ENCODE peak calls at places on chromosomes 16 and 17, in nine cellular contexts. One of them, this sample, is unnamed.

GRCh38 chr16:46801428-46802049 is 29.4 kb downstream of the C16orf87 start:
- DNase-seq in OCI-LY7: no peak
- DNase-seq in heart left ventricle: no peak
- DNase-seq in tibial artery: no peak
- DNase-seq in thoracic aorta: no peak
- DNase-seq in tibial nerve: no peak
- DNase-seq in AG04450: no peak
- DNase-seq in dorsolateral prefrontal cortex: no peak
- DNase-seq in left ventricle myocardium inferior: no peak
- DNase-seq in this sample: no peak

GRCh38 chr17:3846739-3847670 is 959 bp upstream of the NCBP3 start:
- DNase-seq in left ventricle myocardium inferior: no peak
- DNase-seq in thoracic aorta: no peak
- DNase-seq in tibial nerve: no peak
- DNase-seq in heart left ventricle: no peak
- DNase-seq in tibial artery: no peak
- DNase-seq in OCI-LY7: no peak
- DNase-seq in dorsolateral prefrontal cortex: no peak
- DNase-seq in AG04450: no peak
- DNase-seq in this sample: no peak

GRCh38 chr17:40417258-40417608 is 463 bp downstream of the TOP2A start:
- DNase-seq in OCI-LY7: peak
- DNase-seq in dorsolateral prefrontal cortex: no peak
- DNase-seq in AG04450: no peak
- DNase-seq in tibial nerve: no peak
- DNase-seq in tibial artery: no peak
- DNase-seq in heart left ventricle: no peak
- DNase-seq in left ventricle myocardium inferior: no peak
- DNase-seq in thoracic aorta: no peak
- DNase-seq in this sample: no peak

GRCh38 chr16:75385507-75386152 is 47.7 kb downstream of the CFDP1 start:
- DNase-seq in thoracic aorta: no peak
- DNase-seq in dorsolateral prefrontal cortex: no peak
- DNase-seq in tibial artery: no peak
- DNase-seq in heart left ventricle: no peak
- DNase-seq in AG04450: peak
- DNase-seq in tibial nerve: no peak
- DNase-seq in left ventricle myocardium inferior: no peak
- DNase-seq in OCI-LY7: peak
- DNase-seq in this sample: no peak

GRCh38 chr16:57572978-57573733 is 30.7 kb downstream of the ADGRG5 start:
- DNase-seq in OCI-LY7: no peak
- DNase-seq in tibial nerve: no peak
- DNase-seq in dorsolateral prefrontal cortex: no peak
- DNase-seq in heart left ventricle: no peak
- DNase-seq in thoracic aorta: no peak
- DNase-seq in left ventricle myocardium inferior: no peak
- DNase-seq in tibial artery: no peak
- DNase-seq in AG04450: no peak
- DNase-seq in this sample: no peak

GRCh38 chr16:30025156-30025555 is 2.2 kb downstream of the C16orf92 start:
- DNase-seq in tibial artery: no peak
- DNase-seq in OCI-LY7: no peak
- DNase-seq in thoracic aorta: no peak
- DNase-seq in dorsolateral prefrontal cortex: no peak
- DNase-seq in tibial nerve: no peak
- DNase-seq in heart left ventricle: no peak
- DNase-seq in left ventricle myocardium inferior: no peak
- DNase-seq in AG04450: no peak
- DNase-seq in this sample: no peak

GRCh38 chr16:85335584-85336492 is 223.6 kb upstream of the CIBAR2 start:
- DNase-seq in AG04450: no peak
- DNase-seq in left ventricle myocardium inferior: no peak
- DNase-seq in tibial artery: no peak
- DNase-seq in tibial nerve: no peak
- DNase-seq in heart left ventricle: no peak
- DNase-seq in dorsolateral prefrontal cortex: no peak
- DNase-seq in thoracic aorta: no peak
- DNase-seq in OCI-LY7: no peak
- DNase-seq in this sample: no peak

GRCh38 chr17:72970246-72970645 is 122.2 kb downstream of the SLC39A11 start:
- DNase-seq in OCI-LY7: no peak
- DNase-seq in tibial nerve: no peak
- DNase-seq in dorsolateral prefrontal cortex: no peak
- DNase-seq in AG04450: no peak
- DNase-seq in thoracic aorta: no peak
- DNase-seq in tibial artery: no peak
- DNase-seq in heart left ventricle: no peak
- DNase-seq in left ventricle myocardium inferior: no peak
- DNase-seq in this sample: no peak

GRCh38 chr17:79951361-79952264 is 84.1 kb downstream of the TBC1D16 start:
- DNase-seq in left ventricle myocardium inferior: peak
- DNase-seq in AG04450: peak
- DNase-seq in OCI-LY7: no peak
- DNase-seq in tibial nerve: no peak
- DNase-seq in tibial artery: no peak
- DNase-seq in dorsolateral prefrontal cortex: peak
- DNase-seq in thoracic aorta: no peak
- DNase-seq in heart left ventricle: peak
- DNase-seq in this sample: peak

GRCh38 chr17:11935734-11936406 is 61.4 kb downstream of the ZNF18 start:
- DNase-seq in dorsolateral prefrontal cortex: no peak
- DNase-seq in AG04450: no peak
- DNase-seq in thoracic aorta: no peak
- DNase-seq in left ventricle myocardium inferior: peak
- DNase-seq in tibial artery: no peak
- DNase-seq in tibial nerve: no peak
- DNase-seq in heart left ventricle: peak
- DNase-seq in OCI-LY7: peak
- DNase-seq in this sample: no peak

GRCh38 chr16:51465026-51465425 is 314.0 kb upstream of the SALL1 start:
- DNase-seq in left ventricle myocardium inferior: no peak
- DNase-seq in thoracic aorta: no peak
- DNase-seq in AG04450: no peak
- DNase-seq in tibial nerve: no peak
- DNase-seq in OCI-LY7: no peak
- DNase-seq in heart left ventricle: no peak
- DNase-seq in tibial artery: no peak
- DNase-seq in dorsolateral prefrontal cortex: no peak
- DNase-seq in this sample: no peak

GRCh38 chr17:43584666-43585102 is 38.5 kb upstream of the ETV4 start:
- DNase-seq in tibial artery: no peak
- DNase-seq in AG04450: no peak
- DNase-seq in OCI-LY7: no peak
- DNase-seq in left ventricle myocardium inferior: no peak
- DNase-seq in heart left ventricle: no peak
- DNase-seq in thoracic aorta: no peak
- DNase-seq in dorsolateral prefrontal cortex: no peak
- DNase-seq in tibial nerve: no peak
- DNase-seq in this sample: no peak

GRCh38 chr16:64184156-64184555 is 937.7 kb downstream of the CDH11 start:
- DNase-seq in OCI-LY7: no peak
- DNase-seq in heart left ventricle: no peak
- DNase-seq in thoracic aorta: no peak
- DNase-seq in left ventricle myocardium inferior: no peak
- DNase-seq in tibial nerve: no peak
- DNase-seq in tibial artery: no peak
- DNase-seq in AG04450: no peak
- DNase-seq in dorsolateral prefrontal cortex: no peak
- DNase-seq in this sample: no peak

GRCh38 chr17:50919321-50920040 is 53.3 kb upstream of the TOB1 start:
- DNase-seq in dorsolateral prefrontal cortex: peak
- DNase-seq in tibial artery: peak
- DNase-seq in heart left ventricle: peak
- DNase-seq in AG04450: peak
- DNase-seq in thoracic aorta: peak
- DNase-seq in left ventricle myocardium inferior: peak
- DNase-seq in OCI-LY7: peak
- DNase-seq in tibial nerve: peak
- DNase-seq in this sample: peak

GRCh38 chr16:89993377-89993776 is 25.9 kb downstream of the DBNDD1 start:
- DNase-seq in dorsolateral prefrontal cortex: no peak
- DNase-seq in tibial nerve: no peak
- DNase-seq in left ventricle myocardium inferior: no peak
- DNase-seq in AG04450: no peak
- DNase-seq in tibial artery: no peak
- DNase-seq in thoracic aorta: no peak
- DNase-seq in OCI-LY7: no peak
- DNase-seq in heart left ventricle: no peak
- DNase-seq in this sample: no peak

GRCh38 chr16:89431616-89432015 is 58.7 kb downstream of the ANKRD11 start:
- DNase-seq in tibial artery: no peak
- DNase-seq in tibial nerve: no peak
- DNase-seq in left ventricle myocardium inferior: no peak
- DNase-seq in AG04450: no peak
- DNase-seq in OCI-LY7: no peak
- DNase-seq in heart left ventricle: no peak
- DNase-seq in dorsolateral prefrontal cortex: no peak
- DNase-seq in thoracic aorta: no peak
- DNase-seq in this sample: no peak

GRCh38 chr17:35313875-35314409 is 59.5 kb downstream of the SLFN11 start:
- DNase-seq in OCI-LY7: no peak
- DNase-seq in thoracic aorta: no peak
- DNase-seq in left ventricle myocardium inferior: peak
- DNase-seq in dorsolateral prefrontal cortex: no peak
- DNase-seq in tibial nerve: no peak
- DNase-seq in tibial artery: no peak
- DNase-seq in AG04450: no peak
- DNase-seq in heart left ventricle: peak
- DNase-seq in this sample: no peak

GRCh38 chr16:13359835-13360234 is 458.4 kb downstream of the SHISA9 start:
- DNase-seq in OCI-LY7: no peak
- DNase-seq in AG04450: no peak
- DNase-seq in heart left ventricle: no peak
- DNase-seq in dorsolateral prefrontal cortex: no peak
- DNase-seq in tibial nerve: no peak
- DNase-seq in tibial artery: no peak
- DNase-seq in thoracic aorta: no peak
- DNase-seq in left ventricle myocardium inferior: no peak
- DNase-seq in this sample: no peak

GRCh38 chr17:66542967-66543525 is 240.6 kb downstream of the PRKCA start:
- DNase-seq in tibial artery: no peak
- DNase-seq in tibial nerve: no peak
- DNase-seq in heart left ventricle: no peak
- DNase-seq in OCI-LY7: no peak
- DNase-seq in left ventricle myocardium inferior: no peak
- DNase-seq in AG04450: peak
- DNase-seq in thoracic aorta: no peak
- DNase-seq in dorsolateral prefrontal cortex: no peak
- DNase-seq in this sample: no peak

GRCh38 chr16:17365211-17365541 is 105.6 kb downstream of the XYLT1 start:
- DNase-seq in thoracic aorta: no peak
- DNase-seq in heart left ventricle: no peak
- DNase-seq in tibial nerve: no peak
- DNase-seq in tibial artery: no peak
- DNase-seq in AG04450: no peak
- DNase-seq in OCI-LY7: no peak
- DNase-seq in left ventricle myocardium inferior: no peak
- DNase-seq in dorsolateral prefrontal cortex: no peak
- DNase-seq in this sample: no peak
- H3K4me3 ChIP-seq in thoracic aorta: no peak
- H3K4me3 ChIP-seq in heart left ventricle: no peak
- H3K4me3 ChIP-seq in tibial nerve: no peak
- H3K4me3 ChIP-seq in tibial artery: no peak
- H3K4me3 ChIP-seq in AG04450: no peak
- H3K4me3 ChIP-seq in OCI-LY7: no peak
- H3K4me3 ChIP-seq in left ventricle myocardium inferior: no peak
- H3K4me3 ChIP-seq in dorsolateral prefrontal cortex: no peak
- H3K4me3 ChIP-seq in this sample: no peak

GRCh38 chr17:7897773-7898172 is 9.2 kb downstream of the CHD3 start:
- DNase-seq in thoracic aorta: no peak
- DNase-seq in OCI-LY7: no peak
- DNase-seq in tibial nerve: no peak
- DNase-seq in tibial artery: no peak
- DNase-seq in dorsolateral prefrontal cortex: no peak
- DNase-seq in heart left ventricle: no peak
- DNase-seq in left ventricle myocardium inferior: no peak
- DNase-seq in AG04450: no peak
- DNase-seq in this sample: peak
- TF ChIP-seq CTCF in thoracic aorta: no peak
- TF ChIP-seq CTCF in OCI-LY7: peak
- TF ChIP-seq CTCF in tibial nerve: peak
- TF ChIP-seq CTCF in tibial artery: peak
- TF ChIP-seq CTCF in dorsolateral prefrontal cortex: peak
- TF ChIP-seq CTCF in heart left ventricle: peak
- TF ChIP-seq CTCF in left ventricle myocardium inferior: peak
- TF ChIP-seq CTCF in AG04450: peak
- TF ChIP-seq CTCF in this sample: no peak

GRCh38 chr17:5281814-5282638 is at the start of gene RABEP1:
- DNase-seq in thoracic aorta: peak
- DNase-seq in AG04450: peak
- DNase-seq in dorsolateral prefrontal cortex: peak
- DNase-seq in OCI-LY7: peak
- DNase-seq in left ventricle myocardium inferior: peak
- DNase-seq in tibial nerve: peak
- DNase-seq in tibial artery: peak
- DNase-seq in heart left ventricle: peak
- DNase-seq in this sample: peak
- H3K27ac ChIP-seq in thoracic aorta: peak
- H3K27ac ChIP-seq in AG04450: no peak
- H3K27ac ChIP-seq in dorsolateral prefrontal cortex: peak
- H3K27ac ChIP-seq in OCI-LY7: peak
- H3K27ac ChIP-seq in left ventricle myocardium inferior: peak
- H3K27ac ChIP-seq in tibial nerve: peak
- H3K27ac ChIP-seq in tibial artery: peak
- H3K27ac ChIP-seq in heart left ventricle: peak
- H3K27ac ChIP-seq in this sample: peak

GRCh38 chr16:20676867-20677266 is 20.6 kb downstream of the ACSM1 start:
- DNase-seq in thoracic aorta: no peak
- DNase-seq in tibial artery: no peak
- DNase-seq in dorsolateral prefrontal cortex: no peak
- DNase-seq in OCI-LY7: no peak
- DNase-seq in left ventricle myocardium inferior: no peak
- DNase-seq in heart left ventricle: no peak
- DNase-seq in tibial nerve: no peak
- DNase-seq in AG04450: no peak
- DNase-seq in this sample: no peak

GRCh38 chr16:20673882-20674683 is 23.4 kb downstream of the ACSM1 start:
- DNase-seq in tibial artery: no peak
- DNase-seq in left ventricle myocardium inferior: no peak
- DNase-seq in AG04450: no peak
- DNase-seq in dorsolateral prefrontal cortex: no peak
- DNase-seq in thoracic aorta: no peak
- DNase-seq in heart left ventricle: no peak
- DNase-seq in tibial nerve: no peak
- DNase-seq in OCI-LY7: no peak
- DNase-seq in this sample: no peak

GRCh38 chr16:20675488-20676267 is 21.8 kb downstream of the ACSM1 start:
- DNase-seq in AG04450: no peak
- DNase-seq in tibial artery: peak
- DNase-seq in heart left ventricle: no peak
- DNase-seq in left ventricle myocardium inferior: no peak
- DNase-seq in dorsolateral prefrontal cortex: no peak
- DNase-seq in OCI-LY7: no peak
- DNase-seq in thoracic aorta: no peak
- DNase-seq in tibial nerve: no peak
- DNase-seq in this sample: no peak

GRCh38 chr16:20676268-20676828 is 21.1 kb downstream of the ACSM1 start:
- DNase-seq in OCI-LY7: no peak
- DNase-seq in AG04450: no peak
- DNase-seq in thoracic aorta: no peak
- DNase-seq in heart left ventricle: no peak
- DNase-seq in dorsolateral prefrontal cortex: no peak
- DNase-seq in left ventricle myocardium inferior: no peak
- DNase-seq in tibial nerve: no peak
- DNase-seq in tibial artery: no peak
- DNase-seq in this sample: no peak

GRCh38 chr16:20674684-20675487 is 22.6 kb downstream of the ACSM1 start:
- DNase-seq in heart left ventricle: no peak
- DNase-seq in thoracic aorta: no peak
- DNase-seq in dorsolateral prefrontal cortex: no peak
- DNase-seq in tibial nerve: no peak
- DNase-seq in tibial artery: no peak
- DNase-seq in OCI-LY7: no peak
- DNase-seq in AG04450: no peak
- DNase-seq in left ventricle myocardium inferior: no peak
- DNase-seq in this sample: no peak
- H3K4me3 ChIP-seq in heart left ventricle: peak
- H3K4me3 ChIP-seq in thoracic aorta: peak
- H3K4me3 ChIP-seq in dorsolateral prefrontal cortex: no peak
- H3K4me3 ChIP-seq in tibial nerve: peak
- H3K4me3 ChIP-seq in tibial artery: peak
- H3K4me3 ChIP-seq in OCI-LY7: no peak
- H3K4me3 ChIP-seq in AG04450: no peak
- H3K4me3 ChIP-seq in left ventricle myocardium inferior: peak
- H3K4me3 ChIP-seq in this sample: peak

This sample was measured in coronary artery.